ENCODE peak calls at places on chromosomes 12 and 14, in four cellular contexts. D, E, P and H are unnamed samples.

GRCh38 chr12:118357327-118358007 is 15.2 kb downstream of the TAOK3 start:
- DNase-seq in D (no peak), E (peak; percentile 92), P (peak; percentile 80), H (peak; percentile 57)

GRCh38 chr12:93805736-93806141 is 128.6 kb downstream of the CRADD start:
- DNase-seq in D (no peak), E (no peak), P (no peak), H (no peak)

GRCh38 chr12:19191563-19191962 is 62.0 kb downstream of the PLEKHA5 start:
- DNase-seq in D (no peak), E (no peak), P (no peak), H (no peak)

GRCh38 chr14:104436047-104436531 is 143.5 kb upstream of the C14orf180 start:
- DNase-seq in D (no peak), E (no peak), P (peak; percentile 25), H (no peak)

GRCh38 chr12:92628476-92628875 is 74.3 kb upstream of the PLEKHG7 start:
- DNase-seq in D (no peak), E (no peak), P (peak; percentile 38), H (no peak)

GRCh38 chr12:1744932-1745331 is 54.1 kb downstream of the ADIPOR2 start:
- DNase-seq in D (no peak), E (no peak), P (no peak), H (no peak)

GRCh38 chr12:62217466-62218194 is 42.6 kb upstream of the USP15 start:
- DNase-seq in D (no peak), E (no peak), P (no peak), H (no peak)

GRCh38 chr14:21300892-21301291 is 21.0 kb downstream of the RPGRIP1 start:
- DNase-seq in D (no peak), E (no peak), P (no peak), H (no peak)

GRCh38 chr14:22850944-22851790 is 14.8 kb downstream of the MMP14 start:
- DNase-seq in D (peak; percentile 38), E (peak; percentile 94), P (peak; percentile 99), H (no peak)